ENCODE peak calls at places on chromosome 18, in eight cellular contexts. U, Q, Z, H, B, I, E and W are unnamed samples. For H3K4me1, the result is how much of the 10 kb centered on the place peaks cover.

GRCh38 chr18:60327880-60328589 is 44.5 kb downstream of the MC4R start:
- DNase-seq in U (no peak), Q (peak), Z (no peak), H (no peak), B (no peak), I (no peak), E (no peak), W (no peak)

GRCh38 chr18:9117980-9118841 is 15.7 kb downstream of the NDUFV2 start:
- DNase-seq in U (no peak), Q (no peak), Z (no peak), H (no peak), B (no peak), I (peak), E (no peak), W (no peak)

GRCh38 chr18:59388180-59388579 is 29.1 kb upstream of the LMAN1 start:
- DNase-seq in U (no peak), Q (no peak), Z (no peak), H (no peak), B (no peak), I (no peak), E (no peak), W (no peak)

GRCh38 chr18:12336251-12336650 is 28.2 kb downstream of the TUBB6 start:
- DNase-seq in U (peak), Q (no peak), Z (no peak), H (no peak), B (no peak), I (no peak), E (no peak), W (no peak)

GRCh38 chr18:60861575-60861974 is 471.7 kb upstream of the CDH20 start:
- DNase-seq in U (no peak), Q (no peak), Z (no peak), H (no peak), B (no peak), I (no peak), E (no peak), W (no peak)

GRCh38 chr18:79418236-79418635 is 22.5 kb downstream of the NFATC1 start:
- DNase-seq in U (no peak), Q (no peak), Z (no peak), H (no peak), B (no peak), I (no peak), E (no peak), W (no peak)

GRCh38 chr18:50813353-50813752 is 6.5 kb downstream of the MRO start:
- DNase-seq in U (no peak), Q (no peak), Z (no peak), H (no peak), B (no peak), I (no peak), E (no peak), W (no peak)

GRCh38 chr18:57942090-57942489 is 101.9 kb upstream of the NEDD4L start:
- DNase-seq in U (no peak), Q (no peak), Z (no peak), H (no peak), B (no peak), I (no peak), E (no peak), W (no peak)

GRCh38 chr18:67476585-67476984 is 39.9 kb downstream of the DSEL start:
- DNase-seq in U (no peak), Q (no peak), Z (no peak), H (no peak), B (no peak), I (no peak), E (no peak), W (no peak)

GRCh38 chr18:14086459-14087231 is 45.6 kb downstream of the ZNF519 start:
- DNase-seq in U (no peak), Q (peak), Z (no peak), H (no peak), B (peak), I (no peak), E (no peak), W (no peak)

GRCh38 chr18:24089059-24089458 is 49.8 kb upstream of the CABYR start:
- DNase-seq in U (no peak), Q (peak), Z (no peak), H (no peak), B (peak), I (no peak), E (no peak), W (no peak)

GRCh38 chr18:34661464-34662087 is 48.5 kb upstream of the DTNA start:
- DNase-seq in U (no peak), Q (peak), Z (no peak), H (no peak), B (peak), I (no peak), E (no peak), W (no peak)

GRCh38 chr18:58631301-58631700 is 2.4 kb upstream of the ALPK2 start:
- DNase-seq in U (no peak), Q (no peak), Z (no peak), H (no peak), B (no peak), I (no peak), E (no peak), W (no peak)

GRCh38 chr18:56995579-56996194 is 151.2 kb upstream of the BOD1L2 start:
- DNase-seq in U (no peak), Q (peak), Z (no peak), H (no peak), B (no peak), I (no peak), E (no peak), W (no peak)

GRCh38 chr18:8654482-8655451 is 45.5 kb downstream of the RAB12 start:
- DNase-seq in U (no peak), Q (no peak), Z (no peak), H (no peak), B (peak), I (peak), E (no peak), W (no peak)

GRCh38 chr18:4444306-4444705 is 10.8 kb downstream of the DLGAP1 start:
- DNase-seq in U (no peak), Q (no peak), Z (no peak), H (no peak), B (no peak), I (no peak), E (no peak), W (no peak)

GRCh38 chr18:60812921-60813320 is 440.3 kb upstream of the MC4R start:
- DNase-seq in U (no peak), Q (no peak), Z (no peak), H (no peak), B (no peak), I (no peak), E (no peak), W (no peak)

GRCh38 chr18:32688821-32689220 is 84.0 kb downstream of the KLHL14 start:
- DNase-seq in U (no peak), Q (no peak), Z (no peak), H (no peak), B (peak), I (no peak), E (no peak), W (no peak)

GRCh38 chr18:79616651-79617518 is 62.7 kb upstream of the CTDP1 start:
- DNase-seq in U (no peak), Q (no peak), Z (no peak), H (peak), B (peak), I (no peak), E (no peak), W (no peak)

GRCh38 chr18:34880882-34881852 is 160.0 kb upstream of the MAPRE2 start:
- DNase-seq in U (no peak), Q (no peak), Z (no peak), H (no peak), B (peak), I (no peak), E (no peak), W (no peak)

GRCh38 chr18:76432274-76432755 is 62.7 kb downstream of the ZNF516 start:
- DNase-seq in U (peak), Q (no peak), Z (no peak), H (no peak), B (no peak), I (no peak), E (no peak), W (no peak)

GRCh38 chr18:25126751-25127150 is 225.2 kb downstream of the ZNF521 start:
- DNase-seq in U (no peak), Q (no peak), Z (no peak), H (no peak), B (no peak), I (no peak), E (no peak), W (no peak)

GRCh38 chr18:23171581-23172156 is 36.4 kb downstream of the CABLES1 start:
- DNase-seq in U (no peak), Q (no peak), Z (no peak), H (no peak), B (no peak), I (no peak), E (no peak), W (no peak)

GRCh38 chr18:9173770-9174233 is 37.2 kb downstream of the ANKRD12 start:
- DNase-seq in U (no peak), Q (no peak), Z (no peak), H (no peak), B (no peak), I (no peak), E (no peak), W (no peak)

GRCh38 chr18:38525039-38525438 is 959.4 kb upstream of the CELF4 start:
- DNase-seq in U (no peak), Q (no peak), Z (no peak), H (no peak), B (no peak), I (no peak), E (no peak), W (no peak)

GRCh38 chr18:9905401-9905922 is 8.4 kb upstream of the VAPA start:
- DNase-seq in U (no peak), Q (no peak), Z (no peak), H (peak), B (peak), I (no peak), E (no peak), W (no peak)

GRCh38 chr18:55421612-55422381 is 166.2 kb downstream of the TCF4 start:
- DNase-seq in U (no peak), Q (no peak), Z (no peak), H (peak), B (peak), I (no peak), E (no peak), W (no peak)

GRCh38 chr18:47756364-47757016 is 174.0 kb downstream of the SMAD2 start:
- DNase-seq in U (peak), Q (peak), Z (peak), H (no peak), B (peak), I (peak), E (no peak), W (no peak)

GRCh38 chr18:45007531-45007930 is 326.8 kb downstream of the SETBP1 start:
- DNase-seq in U (no peak), Q (no peak), Z (no peak), H (no peak), B (peak), I (no peak), E (no peak), W (no peak)
- H3K4me1 ChIP-seq in U (under half), Q (under half), Z (under half), H (under half), B (under half), I (under half), E (under half), W (under half)

GRCh38 chr18:48959921-48960920 is 9.5 kb upstream of the SMAD7 start:
- DNase-seq in U (no peak), Q (no peak), Z (no peak), H (no peak), B (peak), I (no peak), E (no peak), W (no peak)

GRCh38 chr18:48957616-48958015 is 6.9 kb upstream of the SMAD7 start:
- DNase-seq in U (no peak), Q (no peak), Z (no peak), H (no peak), B (peak), I (no peak), E (no peak), W (no peak)

GRCh38 chr18:48961547-48961946 is 10.8 kb upstream of the SMAD7 start:
- DNase-seq in U (no peak), Q (no peak), Z (no peak), H (no peak), B (no peak), I (no peak), E (no peak), W (no peak)

GRCh38 chr18:48958951-48959350 is 8.2 kb upstream of the SMAD7 start:
- DNase-seq in U (no peak), Q (no peak), Z (no peak), H (no peak), B (no peak), I (no peak), E (no peak), W (no peak)

DNA sequence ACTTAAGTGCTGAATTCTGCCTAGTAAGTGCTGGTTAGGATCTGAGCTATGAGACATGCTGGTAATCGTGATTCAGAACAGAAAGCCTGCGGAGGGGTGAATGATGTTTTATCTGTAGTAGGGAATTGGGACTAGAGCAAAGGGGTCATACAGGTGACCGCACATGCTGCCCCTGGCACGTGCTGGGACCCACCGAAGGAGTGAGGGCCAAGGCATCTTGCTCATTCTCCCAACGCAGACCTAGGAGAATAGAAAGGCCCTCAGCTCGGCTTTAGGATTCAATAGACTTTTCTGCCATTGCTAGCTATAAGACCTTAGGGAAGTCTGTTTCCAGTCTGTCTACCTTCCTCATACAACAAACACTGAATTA is 8.8 kb upstream of the SMAD7 start:
- DNase-seq in U (no peak), Q (no peak), Z (no peak), H (no peak), B (no peak), I (no peak), E (no peak), W (no peak)
- H3K4me1 ChIP-seq in U (under half), Q (under half), Z (under half), H (under half), B (half or more), I (under half), E (under half), W (under half)

DNA sequence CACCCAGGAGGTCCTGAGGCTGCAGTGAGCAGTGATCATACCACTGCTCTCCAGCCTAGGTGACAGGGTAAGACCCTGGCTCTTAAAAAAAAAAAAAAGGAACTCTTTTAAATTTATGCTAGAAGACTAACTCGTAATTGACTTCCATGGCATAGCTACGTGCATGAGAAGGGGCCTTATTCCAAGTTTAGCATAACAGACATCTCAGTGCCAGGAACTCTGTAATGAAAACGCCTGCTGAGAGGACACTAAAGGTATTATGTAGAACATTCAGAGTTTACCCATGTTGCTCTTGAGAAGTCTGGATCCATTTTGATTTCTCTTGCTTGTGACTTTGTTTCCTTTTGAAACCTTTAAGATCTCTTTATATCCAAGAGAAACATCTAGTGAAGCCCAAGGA is 276.0 kb downstream of the ZNF407 start:
- DNase-seq in U (no peak), Q (no peak), Z (no peak), H (no peak), B (no peak), I (no peak), E (no peak), W (no peak)
- H3K4me1 ChIP-seq in U (under half), Q (under half), Z (under half), H (under half), B (under half), I (under half), E (under half), W (under half)

DNA sequence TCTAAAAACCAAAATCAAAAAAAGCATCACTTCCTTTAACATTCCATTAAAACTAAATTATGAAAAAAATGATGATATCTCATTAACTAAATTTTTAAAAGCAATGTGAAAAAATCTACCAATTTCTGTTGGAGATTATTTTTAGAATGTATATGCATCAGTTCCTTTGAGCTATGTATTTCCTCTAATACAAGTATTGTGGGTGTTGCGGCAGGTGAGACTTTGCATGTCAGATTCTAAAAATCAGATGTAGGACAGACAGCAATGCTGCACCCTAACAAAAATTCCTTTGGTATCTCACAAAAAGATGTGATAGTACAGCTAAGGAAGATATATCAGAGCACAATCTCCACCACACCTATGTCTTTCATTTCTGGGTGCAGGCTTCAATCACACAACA is 6.8 kb downstream of the MBD2 start:
- DNase-seq in U (no peak), Q (no peak), Z (no peak), H (no peak), B (no peak), I (no peak), E (no peak), W (no peak)
- H3K4me1 ChIP-seq in U (under half), Q (under half), Z (under half), H (under half), B (under half), I (half or more), E (under half), W (under half)

GRCh38 chr18:36432880-36433279 is 135.4 kb downstream of the FHOD3 start:
- DNase-seq in U (no peak), Q (no peak), Z (no peak), H (no peak), B (no peak), I (no peak), E (no peak), W (no peak)
- H3K4me1 ChIP-seq in U (under half), Q (half or more), Z (under half), H (under half), B (under half), I (under half), E (under half), W (under half)

GRCh38 chr18:3060667-3061580 is 48.0 kb upstream of the LPIN2 start:
- DNase-seq in U (peak), Q (no peak), Z (no peak), H (peak), B (no peak), I (peak), E (peak), W (peak)

GRCh38 chr18:3066391-3067079 is 53.6 kb upstream of the LPIN2 start:
- DNase-seq in U (no peak), Q (no peak), Z (no peak), H (no peak), B (no peak), I (no peak), E (no peak), W (no peak)

GRCh38 chr18:3061581-3062416 is 48.9 kb upstream of the LPIN2 start:
- DNase-seq in U (no peak), Q (no peak), Z (no peak), H (no peak), B (no peak), I (peak), E (peak), W (peak)

GRCh38 chr18:3059272-3059671 is 46.3 kb upstream of the LPIN2 start:
- DNase-seq in U (no peak), Q (no peak), Z (no peak), H (no peak), B (no peak), I (peak), E (no peak), W (no peak)

GRCh38 chr18:3062798-3063563 is 50.0 kb upstream of the LPIN2 start:
- DNase-seq in U (peak), Q (peak), Z (peak), H (peak), B (peak), I (peak), E (peak), W (peak)
- H3K4me1 ChIP-seq in U (under half), Q (under half), Z (under half), H (under half), B (under half), I (half or more), E (half or more), W (half or more)